ENCODE peak calls at places on chromosomes 5 and 9, in nine cellular contexts. I, P, N, S, K, C, R, M and Q are unnamed samples.

GRCh38 chr9:137226338-137227056 is 805 bp upstream of the RNF224 start:
- DNase-seq in I (no peak), P (no peak), N (no peak), S (no peak), K (no peak), C (no peak), R (no peak), M (no peak), Q (no peak)

GRCh38 chr5:137269297-137269696 is 229.8 kb downstream of the SPOCK1 start:
- DNase-seq in I (no peak), P (no peak), N (no peak), S (no peak), K (no peak), C (no peak), R (no peak), M (no peak), Q (no peak)

GRCh38 chr5:153965102-153965645 is 73.5 kb downstream of the FAM114A2 start:
- DNase-seq in I (peak), P (peak), N (peak), S (no peak), K (peak), C (peak), R (peak), M (peak), Q (peak)

GRCh38 chr9:85430659-85431370 is 310.9 kb downstream of the AGTPBP1 start:
- DNase-seq in I (no peak), P (no peak), N (no peak), S (no peak), K (no peak), C (peak), R (no peak), M (no peak), Q (no peak)

GRCh38 chr9:120402741-120403542 is 177.0 kb downstream of the CDK5RAP2 start:
- DNase-seq in I (no peak), P (no peak), N (no peak), S (no peak), K (no peak), C (peak), R (no peak), M (peak), Q (no peak)

GRCh38 chr5:20678386-20678785 is 690.4 kb upstream of the CDH18 start:
- DNase-seq in I (no peak), P (no peak), N (no peak), S (no peak), K (no peak), C (no peak), R (no peak), M (no peak), Q (no peak)

GRCh38 chr5:60473654-60474053 is 226.3 kb downstream of the DEPDC1B start:
- DNase-seq in I (no peak), P (no peak), N (no peak), S (no peak), K (no peak), C (no peak), R (no peak), M (no peak), Q (no peak)

GRCh38 chr9:112299514-112299913 is 33.9 kb downstream of the PTBP3 start:
- DNase-seq in I (no peak), P (no peak), N (no peak), S (no peak), K (no peak), C (peak), R (no peak), M (peak), Q (no peak)

GRCh38 chr5:1666221-1666620 is 133.4 kb downstream of the MRPL36 start:
- DNase-seq in I (no peak), P (peak), N (no peak), S (no peak), K (no peak), C (no peak), R (no peak), M (no peak), Q (no peak)

GRCh38 chr9:90969021-90969675 is 167.5 kb downstream of the SYK start:
- DNase-seq in I (no peak), P (no peak), N (no peak), S (no peak), K (no peak), C (no peak), R (no peak), M (no peak), Q (no peak)

GRCh38 chr9:78213696-78214095 is 22.2 kb upstream of the CEP78 start:
- DNase-seq in I (no peak), P (no peak), N (no peak), S (no peak), K (no peak), C (peak), R (no peak), M (peak), Q (no peak)

GRCh38 chr9:126523621-126524111 is 90.1 kb upstream of the LMX1B start:
- DNase-seq in I (no peak), P (no peak), N (no peak), S (no peak), K (no peak), C (no peak), R (peak), M (no peak), Q (no peak)

GRCh38 chr5:66362676-66363075 is 218.6 kb downstream of the SREK1 start:
- DNase-seq in I (no peak), P (no peak), N (no peak), S (no peak), K (no peak), C (no peak), R (no peak), M (no peak), Q (no peak)

GRCh38 chr5:22465177-22465576 is 388.0 kb downstream of the CDH12 start:
- DNase-seq in I (no peak), P (no peak), N (no peak), S (no peak), K (no peak), C (no peak), R (no peak), M (no peak), Q (no peak)

GRCh38 chr5:56995605-56996004 is 43.7 kb upstream of the MIER3 start:
- DNase-seq in I (no peak), P (no peak), N (no peak), S (no peak), K (no peak), C (no peak), R (no peak), M (no peak), Q (no peak)

GRCh38 chr9:127791085-127791484 is 5.3 kb downstream of the CDK9 start:
- DNase-seq in I (no peak), P (no peak), N (no peak), S (no peak), K (no peak), C (no peak), R (no peak), M (no peak), Q (no peak)

GRCh38 chr9:109335121-109335520 is 14.3 kb upstream of the EPB41L4B start:
- DNase-seq in I (no peak), P (no peak), N (no peak), S (no peak), K (no peak), C (no peak), R (no peak), M (no peak), Q (no peak)

GRCh38 chr9:113504725-113505590 is 41.4 kb downstream of the RGS3 start:
- DNase-seq in I (no peak), P (no peak), N (no peak), S (no peak), K (no peak), C (no peak), R (no peak), M (no peak), Q (no peak)

GRCh38 chr5:178361657-178362445 is 129.2 kb upstream of the PHYKPL start:
- DNase-seq in I (no peak), P (no peak), N (no peak), S (no peak), K (no peak), C (peak), R (no peak), M (no peak), Q (no peak)

GRCh38 chr9:20476912-20477311 is 145.4 kb downstream of the MLLT3 start:
- DNase-seq in I (no peak), P (no peak), N (no peak), S (no peak), K (no peak), C (peak), R (no peak), M (peak), Q (no peak)

GRCh38 chr5:115151208-115151805 is 18.4 kb downstream of the TRIM36 start:
- DNase-seq in I (no peak), P (no peak), N (no peak), S (no peak), K (no peak), C (no peak), R (no peak), M (no peak), Q (no peak)

GRCh38 chr5:54215233-54215736 is 95.1 kb downstream of the ARL15 start:
- DNase-seq in I (no peak), P (no peak), N (no peak), S (no peak), K (no peak), C (no peak), R (no peak), M (no peak), Q (no peak)

GRCh38 chr9:4793412-4794005 is 765 bp downstream of the RCL1 start:
- DNase-seq in I (no peak), P (no peak), N (no peak), S (no peak), K (no peak), C (no peak), R (no peak), M (peak), Q (no peak)

GRCh38 chr5:54760182-54760935 is 225.0 kb downstream of the ESM1 start:
- DNase-seq in I (no peak), P (no peak), N (no peak), S (no peak), K (no peak), C (peak), R (no peak), M (peak), Q (no peak)

GRCh38 chr5:133824661-133825254 is 143.7 kb downstream of the C5orf15 start:
- DNase-seq in I (no peak), P (no peak), N (no peak), S (no peak), K (no peak), C (no peak), R (no peak), M (no peak), Q (no peak)

GRCh38 chr5:133947431-133947841 is 21.0 kb downstream of the C5orf15 start:
- DNase-seq in I (no peak), P (no peak), N (peak), S (no peak), K (no peak), C (peak), R (no peak), M (no peak), Q (no peak)

GRCh38 chr9:133137451-133138231 is 16.6 kb upstream of the RALGDS start:
- DNase-seq in I (no peak), P (no peak), N (peak), S (peak), K (no peak), C (no peak), R (no peak), M (no peak), Q (no peak)

GRCh38 chr9:128702445-128702948 is at the start of gene PKN3:
- DNase-seq in I (peak), P (peak), N (peak), S (peak), K (peak), C (peak), R (peak), M (peak), Q (peak)

GRCh38 chr5:176823869-176824412 is 13.6 kb downstream of the UNC5A start:
- DNase-seq in I (no peak), P (peak), N (no peak), S (no peak), K (no peak), C (no peak), R (no peak), M (no peak), Q (no peak)

GRCh38 chr5:174625591-174626365 is 98.6 kb upstream of the MSX2 start:
- DNase-seq in I (no peak), P (no peak), N (no peak), S (no peak), K (no peak), C (no peak), R (no peak), M (no peak), Q (no peak)

GRCh38 chr5:69007726-69008368 is 86.0 kb upstream of the SLC30A5 start:
- DNase-seq in I (peak), P (peak), N (peak), S (peak), K (peak), C (peak), R (peak), M (peak), Q (peak)

GRCh38 chr9:70484232-70485130 is 70.0 kb upstream of the KLF9 start:
- DNase-seq in I (no peak), P (peak), N (peak), S (no peak), K (peak), C (peak), R (no peak), M (peak), Q (no peak)

GRCh38 chr9:35232867-35233544 is 71.2 kb downstream of the UNC13B start:
- DNase-seq in I (no peak), P (no peak), N (no peak), S (no peak), K (no peak), C (no peak), R (no peak), M (no peak), Q (no peak)

GRCh38 chr9:134658378-134658955 is 16.9 kb downstream of the COL5A1 start:
- DNase-seq in I (no peak), P (peak), N (no peak), S (peak), K (no peak), C (no peak), R (no peak), M (no peak), Q (no peak)

GRCh38 chr5:149455889-149456409 is 76.9 kb upstream of the IL17B start:
- DNase-seq in I (no peak), P (no peak), N (no peak), S (peak), K (no peak), C (peak), R (no peak), M (peak), Q (no peak)

GRCh38 chr5:103375863-103376591 is 117.5 kb downstream of the MACIR start:
- DNase-seq in I (no peak), P (no peak), N (no peak), S (no peak), K (no peak), C (no peak), R (no peak), M (no peak), Q (no peak)

GRCh38 chr5:135356522-135357318 is 42.3 kb downstream of the MACROH2A1 start:
- DNase-seq in I (no peak), P (no peak), N (peak), S (peak), K (no peak), C (peak), R (no peak), M (peak), Q (no peak)

GRCh38 chr9:13445123-13445522 is 165.6 kb upstream of the MPDZ start:
- DNase-seq in I (no peak), P (no peak), N (no peak), S (no peak), K (no peak), C (peak), R (no peak), M (no peak), Q (no peak)

GRCh38 chr5:80686757-80687156 is 32.0 kb upstream of the DHFR start:
- DNase-seq in I (no peak), P (no peak), N (no peak), S (no peak), K (no peak), C (peak), R (no peak), M (no peak), Q (no peak)
- TF ChIP-seq CTCF in I (peak), P (peak), N (peak), S (peak), K (peak), C (no peak), R (peak), M (peak), Q (peak)

DNA sequence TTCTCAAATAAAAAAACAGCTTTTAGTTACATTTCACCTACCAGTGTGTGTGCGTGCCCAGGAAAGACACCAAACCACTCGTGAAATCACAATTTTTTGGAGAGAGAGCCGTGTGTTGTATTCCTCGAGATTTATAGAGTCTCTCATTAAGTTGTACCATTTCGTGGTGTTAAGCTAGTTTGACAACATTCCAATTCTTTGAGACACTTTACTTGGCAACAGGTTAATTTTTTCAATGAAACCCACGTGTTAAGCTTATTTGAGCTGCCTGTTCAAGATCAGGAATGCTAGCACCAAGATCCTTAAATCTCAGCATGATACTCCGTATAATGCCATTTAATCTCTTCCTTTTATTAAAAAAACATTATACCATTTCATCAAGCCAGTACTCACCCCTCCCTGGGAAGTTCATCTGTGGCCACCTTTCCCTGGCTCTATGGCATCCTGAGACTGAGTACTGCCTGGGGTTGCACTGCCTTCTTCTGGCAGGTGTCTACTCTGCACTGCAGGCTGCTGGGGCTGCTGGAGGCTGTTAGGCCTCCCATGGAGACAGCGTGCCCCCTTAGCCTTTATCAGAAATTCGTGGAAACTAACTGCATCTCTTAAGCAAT is 143.7 kb downstream of the ARHGAP26 start:
- DNase-seq in I (no peak), P (no peak), N (no peak), S (no peak), K (no peak), C (no peak), R (no peak), M (no peak), Q (no peak)
- TF ChIP-seq CTCF in I (peak), P (peak), N (no peak), S (peak), K (no peak), C (no peak), R (no peak), M (peak), Q (no peak)

DNA sequence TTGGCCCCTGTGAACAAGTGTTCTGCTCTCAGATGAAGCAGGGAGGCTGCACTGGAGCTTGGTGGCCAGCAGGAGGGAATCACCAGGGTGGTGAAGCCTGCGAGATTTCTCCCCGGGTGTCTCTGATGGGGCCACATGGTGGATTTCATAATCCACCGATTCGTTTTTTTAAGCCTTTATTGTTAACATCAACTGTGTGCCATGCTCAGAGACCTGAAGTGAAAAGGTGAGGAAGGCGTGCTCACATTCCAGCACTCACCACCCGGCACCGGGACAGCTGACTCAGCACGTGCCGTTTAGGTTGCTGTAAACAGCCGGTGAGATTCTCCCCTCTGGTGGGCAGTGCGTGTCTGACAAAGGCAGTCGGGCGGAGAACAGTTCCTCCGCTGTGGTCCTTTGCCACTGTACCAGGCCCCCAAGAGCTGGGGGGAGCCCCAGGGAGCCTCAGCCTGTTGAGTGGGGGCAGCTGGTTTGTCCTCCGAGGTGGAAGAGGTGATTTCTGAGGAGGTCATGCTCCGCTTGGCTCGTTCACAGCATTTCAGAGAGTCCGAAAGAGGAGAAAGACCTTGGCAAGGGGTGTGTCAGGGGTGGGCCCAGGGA is 12.7 kb upstream of the AHRR start:
- DNase-seq in I (no peak), P (no peak), N (peak), S (no peak), K (no peak), C (peak), R (peak), M (peak), Q (no peak)
- TF ChIP-seq CTCF in I (peak), P (peak), N (no peak), S (peak), K (no peak), C (no peak), R (no peak), M (peak), Q (no peak)

DNA sequence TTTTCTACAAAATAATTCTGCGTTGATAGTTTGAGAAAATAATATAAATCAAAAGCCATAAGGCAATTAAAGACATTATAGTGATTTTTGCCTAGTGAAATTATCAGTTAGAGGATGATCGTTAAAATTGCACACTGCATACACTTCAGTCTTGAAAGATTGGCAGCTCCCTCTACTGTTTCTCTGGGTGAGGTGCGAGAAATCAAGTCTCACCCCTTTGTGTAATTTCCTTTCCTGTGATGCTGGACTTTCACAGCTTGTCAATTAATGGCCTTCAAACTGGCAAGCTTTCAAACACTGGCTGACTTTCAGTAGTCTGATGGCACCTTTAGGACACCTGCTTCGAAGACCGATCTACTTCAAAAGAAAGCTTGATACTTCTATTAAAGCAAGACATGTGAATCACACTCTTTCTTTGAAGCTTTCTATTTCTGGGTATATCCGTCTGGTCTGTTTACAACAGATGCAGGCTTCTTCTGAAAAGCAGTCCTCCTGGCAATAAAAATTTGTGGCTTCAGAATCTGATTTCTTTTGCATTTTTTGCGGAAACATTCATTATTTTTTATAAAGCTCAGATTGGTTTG is 706.8 kb upstream of the PTPRD start:
- DNase-seq in I (no peak), P (no peak), N (no peak), S (no peak), K (no peak), C (peak), R (no peak), M (peak), Q (no peak)
- TF ChIP-seq CTCF in I (peak), P (peak), N (peak), S (peak), K (no peak), C (no peak), R (no peak), M (peak), Q (no peak)

DNA sequence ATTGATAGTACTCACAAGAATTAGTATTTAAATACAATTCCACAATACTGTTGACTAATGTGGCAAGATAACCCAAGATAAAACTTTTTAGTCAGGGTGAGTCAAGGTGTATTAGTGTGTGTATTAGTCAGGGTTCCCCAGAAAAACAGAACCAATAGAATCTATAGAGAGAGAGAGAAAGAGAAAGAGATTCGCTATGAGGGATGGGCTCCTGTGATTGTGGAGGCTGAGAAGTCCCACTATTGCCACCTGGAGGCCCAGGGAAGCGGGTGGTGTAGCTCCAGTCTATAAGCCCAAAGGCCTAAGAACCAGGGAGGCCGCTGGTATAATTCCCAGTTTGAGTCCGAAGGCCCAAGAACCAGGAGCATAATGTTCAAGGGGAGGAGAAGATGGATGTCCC is 10.0 kb upstream of the SHISAL2B start:
- DNase-seq in I (no peak), P (peak), N (no peak), S (no peak), K (no peak), C (no peak), R (no peak), M (peak), Q (no peak)
- TF ChIP-seq CTCF in I (no peak), P (peak), N (no peak), S (no peak), K (no peak), C (no peak), R (no peak), M (peak), Q (no peak)